ENCODE peak calls at places on chromosomes 11 and 22, in ten cellular contexts. T, Q, L, Z, A, F, S, R, N and U are unnamed samples.

GRCh38 chr11:383431-383830 is 10.6 kb upstream of the PKP3 start:
- DNase-seq in T (no peak), Q (no peak), L (no peak), Z (no peak), A (no peak), F (no peak), S (no peak), R (peak; percentile 36), N (no peak), U (no peak)

GRCh38 chr11:89489930-89490329 is 1.2 kb downstream of the NOX4 start:
- DNase-seq in T (no peak), Q (peak; percentile 38), L (no peak), Z (no peak), A (no peak), F (no peak), S (no peak), R (peak; percentile 21), N (no peak), U (no peak)

GRCh38 chr11:625636-626319 is 1.0 kb upstream of the CDHR5 start:
- DNase-seq in T (no peak), Q (no peak), L (no peak), Z (no peak), A (peak; percentile 11), F (no peak), S (no peak), R (no peak), N (no peak), U (no peak)

GRCh38 chr11:13140873-13141655 is 131.9 kb downstream of the RASSF10 start:
- DNase-seq in T (no peak), Q (peak; percentile 82), L (no peak), Z (no peak), A (no peak), F (no peak), S (no peak), R (no peak), N (no peak), U (no peak)

GRCh38 chr11:5564259-5565019 is 16.1 kb upstream of the OR52H1 start:
- DNase-seq in T (no peak), Q (peak; percentile 86), L (no peak), Z (no peak), A (no peak), F (no peak), S (no peak), R (peak; percentile 15), N (no peak), U (no peak)

GRCh38 chr22:30884211-30885000 is 84.2 kb downstream of the MORC2 start:
- DNase-seq in T (no peak), Q (no peak), L (no peak), Z (no peak), A (no peak), F (no peak), S (no peak), R (no peak), N (no peak), U (no peak)

GRCh38 chr11:1920128-1920908 is 815 bp downstream of the TNNT3 start:
- DNase-seq in T (no peak), Q (no peak), L (no peak), Z (no peak), A (no peak), F (no peak), S (no peak), R (no peak), N (no peak), U (no peak)

GRCh38 chr11:78567209-78567608 is 7.5 kb downstream of the NARS2 start:
- DNase-seq in T (no peak), Q (peak; percentile 92), L (no peak), Z (no peak), A (no peak), F (no peak), S (no peak), R (peak; percentile 64), N (no peak), U (no peak)

GRCh38 chr11:57358991-57359390 is 20.8 kb downstream of the P2RX3 start:
- DNase-seq in T (no peak), Q (no peak), L (no peak), Z (no peak), A (no peak), F (no peak), S (no peak), R (no peak), N (no peak), U (no peak)

GRCh38 chr11:116162541-116163230 is 610.1 kb downstream of the BUD13 start:
- DNase-seq in T (no peak), Q (peak; percentile 33), L (no peak), Z (peak; percentile 97), A (no peak), F (no peak), S (no peak), R (no peak), N (no peak), U (no peak)